ENCODE peak calls at places on chromosomes 7 and 10, in eight cellular contexts. F is kidney, S is A549, A is neural progenitor cell, R is body of pancreas, E is fibroblast of lung, Z is GM06990, L is foreskin fibroblast. K is an unnamed sample.

GRCh38 chr10:110553905-110554304 is 13.6 kb upstream of the SMC3 start:
- DNase-seq in F (no peak), S (no peak), A (peak), R (peak), E (no peak), Z (no peak), L (no peak), K (no peak)

GRCh38 chr7:15674586-15674985 is 11.9 kb downstream of the MEOX2 start:
- DNase-seq in F (no peak), S (no peak), A (no peak), R (no peak), E (no peak), Z (no peak), L (peak), K (no peak)

GRCh38 chr10:133394801-133395221 is 854 bp downstream of the MTG1 start:
- DNase-seq in F (peak), S (no peak), A (peak), R (no peak), E (peak), Z (no peak), L (peak), K (no peak)

GRCh38 chr10:44864637-44865288 is 46.4 kb upstream of the TMEM72 start:
- DNase-seq in F (peak), S (peak), A (peak), R (peak), E (peak), Z (peak), L (peak), K (peak)

GRCh38 chr10:17256026-17256425 is 28.0 kb downstream of the VIM start:
- DNase-seq in F (no peak), S (no peak), A (no peak), R (no peak), E (peak), Z (no peak), L (no peak), K (no peak)

GRCh38 chr10:97456034-97456685 is 10.2 kb downstream of the ZDHHC16 start:
- DNase-seq in F (no peak), S (no peak), A (no peak), R (no peak), E (peak), Z (no peak), L (no peak), K (no peak)

GRCh38 chr10:74165530-74165901 is 14.5 kb downstream of the ADK start:
- DNase-seq in F (no peak), S (no peak), A (no peak), R (no peak), E (peak), Z (no peak), L (peak), K (no peak)

GRCh38 chr7:80220022-80220421 is 85.4 kb downstream of the GNAI1 start:
- DNase-seq in F (no peak), S (no peak), A (no peak), R (no peak), E (no peak), Z (no peak), L (no peak), K (no peak)

GRCh38 chr7:116616555-116617059 is 55.4 kb upstream of the MET start:
- DNase-seq in F (no peak), S (no peak), A (no peak), R (no peak), E (peak), Z (no peak), L (peak), K (no peak)

GRCh38 chr10:5344746-5345145 is 20.0 kb upstream of the UCN3 start:
- DNase-seq in F (no peak), S (no peak), A (no peak), R (no peak), E (no peak), Z (no peak), L (no peak), K (no peak)

GRCh38 chr10:126131338-126131737 is 235.0 kb downstream of the FANK1 start:
- DNase-seq in F (no peak), S (no peak), A (no peak), R (no peak), E (peak), Z (no peak), L (no peak), K (no peak)

GRCh38 chr10:75379234-75379724 is 22.3 kb downstream of the ZNF503 start:
- DNase-seq in F (no peak), S (no peak), A (no peak), R (no peak), E (peak), Z (no peak), L (no peak), K (no peak)

GRCh38 chr7:77778535-77778934 is 19.7 kb downstream of the TMEM60 start:
- DNase-seq in F (no peak), S (no peak), A (no peak), R (no peak), E (no peak), Z (no peak), L (no peak), K (no peak)

GRCh38 chr7:142557971-142558582 is 191.2 kb upstream of the PRSS1 start:
- DNase-seq in F (no peak), S (peak), A (peak), R (peak), E (peak), Z (no peak), L (peak), K (peak)

GRCh38 chr7:42250411-42250810 is 13.4 kb upstream of the GLI3 start:
- DNase-seq in F (no peak), S (no peak), A (no peak), R (no peak), E (no peak), Z (no peak), L (peak), K (no peak)

GRCh38 chr10:120599202-120599724 is 142.2 kb downstream of the PLPP4 start:
- DNase-seq in F (no peak), S (no peak), A (no peak), R (no peak), E (no peak), Z (no peak), L (no peak), K (no peak)

GRCh38 chr7:105924950-105925349 is 38.1 kb upstream of the CDHR3 start:
- DNase-seq in F (no peak), S (no peak), A (no peak), R (no peak), E (no peak), Z (peak), L (no peak), K (no peak)

DNA sequence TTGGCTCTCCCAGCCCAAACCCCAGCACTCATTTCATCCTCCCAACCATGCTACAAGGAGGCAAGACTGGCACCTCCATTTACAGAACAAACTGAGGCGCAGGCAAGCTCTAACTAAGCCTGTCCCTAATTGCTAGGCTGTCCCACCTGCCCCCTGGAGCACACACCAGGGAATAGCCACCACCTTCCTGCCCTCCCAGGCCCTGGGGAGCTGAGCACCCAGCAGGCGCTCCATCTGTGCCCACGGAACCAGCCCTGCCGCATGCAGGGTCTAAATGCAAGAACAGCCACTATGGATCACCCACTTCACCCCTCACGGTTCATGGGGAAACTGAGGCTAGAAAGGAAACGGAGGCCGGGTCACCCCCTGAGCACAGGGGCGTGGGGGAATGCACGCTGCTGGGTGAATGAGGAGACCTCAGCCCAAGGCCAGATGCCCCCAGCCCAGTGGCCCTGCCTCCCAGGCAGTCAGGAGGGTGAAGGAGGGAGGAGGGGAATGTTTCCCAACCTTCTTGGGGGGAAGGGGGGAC is 16.5 kb downstream of the PDGFA start:
- DNase-seq in F (peak), S (no peak), A (no peak), R (no peak), E (no peak), Z (no peak), L (no peak), K (no peak)
- TF ChIP-seq CTCF in F (no peak), S (no peak), A (no peak), R (no peak), E (no peak), Z (no peak), L (no peak), K (no peak)

GRCh38 chr7:88146611-88147010 is 73.2 kb downstream of the SRI start:
- DNase-seq in F (no peak), S (no peak), A (no peak), R (no peak), E (no peak), Z (no peak), L (no peak), K (no peak)
- TF ChIP-seq CTCF in F (no peak), S (no peak), A (no peak), R (no peak), E (no peak), Z (no peak), L (no peak), K (no peak)

DNA sequence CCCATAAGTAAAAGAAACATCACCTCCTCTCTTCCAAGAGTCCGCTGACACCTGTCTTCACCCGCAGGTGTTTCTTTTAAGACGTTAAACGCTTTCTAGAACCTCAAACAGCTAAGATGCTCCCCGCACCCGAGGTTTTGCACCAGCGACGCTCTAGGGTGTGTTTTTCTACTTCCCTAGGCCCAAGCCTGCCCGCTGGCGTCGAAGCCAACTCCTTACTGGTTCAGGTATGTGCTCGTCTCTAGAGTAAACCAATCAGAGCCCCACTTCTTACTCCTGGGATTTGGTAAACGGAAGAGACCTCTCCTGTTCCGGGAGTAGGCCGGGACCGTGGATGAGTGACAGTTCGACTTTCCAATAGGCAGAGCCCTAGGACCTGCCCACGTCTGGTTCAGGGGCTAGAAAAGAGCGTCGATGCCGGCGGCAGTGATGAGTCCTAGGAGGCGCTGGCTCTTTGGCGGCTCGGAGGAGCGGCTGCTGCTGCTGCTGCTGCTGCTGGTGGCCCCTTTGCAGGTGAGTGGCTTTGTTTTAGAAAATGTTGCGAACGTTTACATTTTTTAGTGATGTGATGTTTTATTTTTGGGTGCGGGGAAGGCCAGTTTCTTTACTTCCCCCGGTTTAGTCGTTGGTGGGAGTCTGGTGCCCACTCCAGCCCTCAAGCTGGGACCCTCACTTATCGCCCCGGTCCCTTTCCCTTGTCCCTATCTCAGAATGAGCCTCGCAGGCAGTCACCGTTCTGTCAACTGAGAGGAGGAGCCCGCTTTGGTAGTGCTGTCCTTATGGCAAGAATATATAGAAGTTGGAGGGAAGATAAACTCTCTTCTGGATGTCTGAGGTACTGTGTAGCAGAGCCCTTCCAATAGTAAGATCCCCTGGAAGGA is at the start of gene BPGM:
- DNase-seq in F (peak), S (peak), A (peak), R (peak), E (peak), Z (peak), L (peak), K (peak)
- TF ChIP-seq CTCF in F (no peak), S (peak), A (peak), R (no peak), E (no peak), Z (peak), L (no peak), K (no peak)

GRCh38 chr7:123627859-123628258 is 26.2 kb downstream of the ASB15 start:
- DNase-seq in F (no peak), S (no peak), A (no peak), R (no peak), E (no peak), Z (no peak), L (no peak), K (no peak)

GRCh38 chr7:123625254-123625653 is 23.6 kb downstream of the ASB15 start:
- DNase-seq in F (no peak), S (no peak), A (no peak), R (no peak), E (no peak), Z (no peak), L (no peak), K (no peak)

GRCh38 chr7:123622660-123623386 is 21.2 kb downstream of the ASB15 start:
- DNase-seq in F (no peak), S (no peak), A (no peak), R (no peak), E (no peak), Z (no peak), L (no peak), K (no peak)

GRCh38 chr7:123621707-123622106 is 20.1 kb downstream of the ASB15 start:
- DNase-seq in F (no peak), S (no peak), A (no peak), R (no peak), E (no peak), Z (no peak), L (no peak), K (no peak)

DNA sequence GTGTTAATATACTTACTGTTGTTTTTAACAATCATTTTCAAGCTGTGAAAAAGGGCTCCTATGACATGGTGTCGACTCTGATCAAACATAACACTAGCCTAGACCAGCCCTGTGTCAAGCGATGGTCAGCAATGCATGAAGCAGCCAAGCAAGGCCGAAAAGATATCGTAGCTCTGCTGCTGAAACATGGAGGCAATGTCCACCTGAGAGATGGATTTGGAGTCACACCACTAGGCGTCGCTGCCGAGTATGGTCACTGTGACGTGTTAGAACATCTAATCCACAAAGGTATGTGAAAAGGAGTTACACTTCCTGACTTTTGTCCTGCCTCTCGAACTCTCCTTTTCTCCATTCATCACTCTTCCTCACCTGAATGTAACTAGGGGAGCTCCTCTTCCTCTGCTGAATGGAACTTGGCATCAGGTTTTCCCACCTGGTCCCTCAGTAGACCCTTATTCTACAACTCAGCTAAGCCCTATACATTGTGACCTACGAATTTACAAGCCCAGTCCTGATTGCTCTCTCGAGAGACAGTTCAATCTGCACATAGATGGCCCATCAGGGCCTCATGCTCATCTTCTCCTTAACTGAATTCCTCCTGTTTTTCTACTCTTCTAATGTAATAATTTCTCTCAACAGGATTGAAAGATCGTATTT is 23.0 kb downstream of the ASB15 start:
- DNase-seq in F (no peak), S (peak), A (peak), R (peak), E (no peak), Z (peak), L (no peak), K (peak)
- TF ChIP-seq CTCF in F (peak), S (peak), A (peak), R (peak), E (peak), Z (peak), L (peak), K (peak)